ENCODE peak calls at places on chromosomes 3 and 15, in eight cellular contexts. A is GM12878, T is IMR-90, J is suprapubic skin, V is body of pancreas, X is ovary, H is tibial nerve, S is HepG2. G is an unnamed sample.

GRCh38 chr15:98703291-98703690 is 55.0 kb downstream of the IGF1R start:
- DNase-seq in A (no peak), T (no peak), J (no peak), V (no peak), X (no peak), H (no peak), S (no peak), G (no peak)

GRCh38 chr15:37106490-37107001 is 6.2 kb upstream of the MEIS2 start:
- DNase-seq in A (no peak), T (peak; percentile 24), J (no peak), V (no peak), X (peak; percentile 76), H (peak; percentile 25), S (no peak), G (peak; percentile 66)

GRCh38 chr3:111392911-111393351 is 149.1 kb upstream of the CD96 start:
- DNase-seq in A (no peak), T (no peak), J (no peak), V (no peak), X (no peak), H (no peak), S (no peak), G (no peak)

GRCh38 chr15:78822514-78822913 is 11.2 kb upstream of the ADAMTS7 start:
- DNase-seq in A (no peak), T (no peak), J (no peak), V (no peak), X (no peak), H (no peak), S (no peak), G (no peak)

GRCh38 chr3:37229740-37230139 is 55.4 kb upstream of the LRRFIP2 start:
- DNase-seq in A (no peak), T (no peak), J (no peak), V (peak; percentile 35), X (no peak), H (no peak), S (peak; percentile 72), G (no peak)

GRCh38 chr15:45138814-45139765 is 9.3 kb downstream of the DUOX1 start:
- DNase-seq in A (no peak), T (no peak), J (no peak), V (no peak), X (no peak), H (no peak), S (no peak), G (no peak)

GRCh38 chr3:170523248-170523647 is 62.6 kb downstream of the SLC7A14 start:
- DNase-seq in A (no peak), T (peak; percentile 59), J (no peak), V (no peak), X (no peak), H (no peak), S (no peak), G (no peak)

GRCh38 chr3:123695152-123695551 is 110.3 kb upstream of the HACD2 start:
- DNase-seq in A (no peak), T (no peak), J (no peak), V (no peak), X (no peak), H (no peak), S (peak; percentile 60), G (no peak)

GRCh38 chr3:100957407-100958100 is 35.7 kb downstream of the ABI3BP start:
- DNase-seq in A (no peak), T (peak; percentile 50), J (no peak), V (no peak), X (no peak), H (no peak), S (no peak), G (no peak)

GRCh38 chr3:139322346-139322745 is 21.5 kb upstream of the MRPS22 start:
- DNase-seq in A (no peak), T (no peak), J (peak; percentile 53), V (no peak), X (no peak), H (no peak), S (no peak), G (no peak)

GRCh38 chr15:84992157-84992940 is 10.7 kb downstream of the PDE8A start:
- DNase-seq in A (no peak), T (peak; percentile 87), J (no peak), V (peak; percentile 34), X (no peak), H (no peak), S (peak; percentile 49), G (no peak)

GRCh38 chr3:174955513-174956001 is 96.4 kb downstream of the NAALADL2 start:
- DNase-seq in A (no peak), T (peak; percentile 48), J (no peak), V (no peak), X (no peak), H (no peak), S (peak; percentile 1), G (no peak)

GRCh38 chr3:17322106-17322793 is 420.2 kb downstream of the TBC1D5 start:
- DNase-seq in A (no peak), T (no peak), J (no peak), V (no peak), X (no peak), H (no peak), S (no peak), G (no peak)

GRCh38 chr3:129313415-129313982 is 34.8 kb downstream of the HMCES start:
- DNase-seq in A (no peak), T (peak; percentile 9), J (no peak), V (peak; percentile 25), X (peak; percentile 47), H (no peak), S (no peak), G (no peak)

GRCh38 chr3:129315386-129315991 is 36.8 kb downstream of the HMCES start:
- DNase-seq in A (no peak), T (peak; percentile 21), J (no peak), V (peak; percentile 46), X (peak; percentile 60), H (peak; percentile 29), S (no peak), G (peak; percentile 38)

GRCh38 chr3:129313983-129314756 is 35.5 kb downstream of the HMCES start:
- DNase-seq in A (no peak), T (peak; percentile 36), J (no peak), V (peak; percentile 31), X (peak; percentile 48), H (peak; percentile 57), S (peak; percentile 85), G (no peak)

GRCh38 chr3:129316121-129317013 is 37.7 kb downstream of the HMCES start:
- DNase-seq in A (no peak), T (peak; percentile 76), J (peak; percentile 94), V (peak; percentile 86), X (peak; percentile 92), H (peak; percentile 94), S (peak; percentile 68), G (peak; percentile 90)

DNA sequence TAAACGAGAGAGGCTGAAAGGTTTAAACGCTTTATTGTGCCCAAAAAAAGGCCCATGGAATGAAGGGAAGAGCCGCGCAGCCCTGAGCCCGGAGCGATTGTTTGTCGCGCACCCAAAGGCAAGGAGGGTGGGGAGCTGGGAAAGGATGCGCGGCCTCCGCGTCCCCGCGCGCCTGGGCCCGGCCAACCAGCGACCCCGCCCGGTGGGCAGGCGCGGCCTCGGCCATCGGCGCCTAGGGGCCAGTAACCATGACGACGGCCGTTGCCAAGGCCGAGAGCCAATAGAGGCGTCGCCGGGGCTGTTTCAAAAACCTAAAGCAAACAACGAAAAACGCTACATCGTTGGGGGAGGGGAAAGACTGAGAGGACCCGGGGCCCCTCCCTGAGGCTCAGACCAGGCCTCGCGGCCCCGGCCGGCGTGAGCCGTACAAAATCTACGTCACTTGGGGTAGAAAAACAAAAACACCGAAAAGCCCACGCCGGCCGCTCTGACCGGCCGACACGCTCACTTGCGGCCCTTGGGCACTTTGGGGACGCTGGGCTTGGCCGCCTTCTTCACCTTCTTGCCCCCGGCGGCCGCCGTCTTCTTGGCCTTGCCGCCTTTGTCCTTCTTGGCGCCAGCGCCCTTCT is 36.2 kb downstream of the HMCES start:
- DNase-seq in A (no peak), T (peak; percentile 83), J (peak; percentile 92), V (peak; percentile 88), X (peak; percentile 94), H (peak; percentile 84), S (peak; percentile 92), G (peak; percentile 93)
- TF ChIP-seq POLR2A in A (peak; percentile 69), T (no peak), J (no peak), V (no peak), X (peak; percentile 40), H (peak; percentile 34), S (peak; percentile 38), G (no peak)

GRCh38 chr3:53257465-53257864 is 1.6 kb upstream of the TKT start:
- DNase-seq in A (no peak), T (no peak), J (no peak), V (no peak), X (no peak), H (no peak), S (no peak), G (no peak)
- H3K27ac ChIP-seq in A (no peak overlapping the region), T (no peak overlapping the region), J (no peak overlapping the region), V (no peak overlapping the region), X (no peak overlapping the region), H (peak overlapping the region; percentile 92), S (no peak overlapping the region), G (peak overlapping the region; percentile 72)

GRCh38 chr3:195911041-195911945 is 2.9 kb upstream of the TNK2 start:
- DNase-seq in A (no peak), T (no peak), J (no peak), V (no peak), X (no peak), H (no peak), S (no peak), G (no peak)
- TF ChIP-seq POLR2A in A (no peak), T (no peak), J (no peak), V (no peak), X (no peak), H (no peak), S (no peak), G (no peak)

GRCh38 chr15:67124911-67125588 is 59.6 kb downstream of the SMAD3 start:
- DNase-seq in A (no peak), T (no peak), J (no peak), V (no peak), X (peak; percentile 32), H (no peak), S (no peak), G (no peak)
- H3K27ac ChIP-seq in A (no peak overlapping the region), T (peak overlapping the region; percentile 95), J (peak overlapping the region; percentile 82), V (peak overlapping the region; percentile 59), X (peak overlapping the region; percentile 84), H (peak overlapping the region; percentile 88), S (no peak overlapping the region), G (peak overlapping the region; percentile 61)